ENCODE peak calls at places on chromosomes 4 and X, in six cellular contexts. S, C, K, H, M and A are unnamed samples.

GRCh38 chr4:87849612-87850011 is 16.8 kb downstream of the MEPE start:
- DNase-seq in S (no peak), C (no peak), K (no peak), H (peak; percentile 48), M (no peak), A (no peak)

GRCh38 chr4:79653871-79654270 is 245.8 kb upstream of the GK2 start:
- DNase-seq in S (no peak), C (no peak), K (no peak), H (no peak), M (no peak), A (no peak)

GRCh38 chrX:67612231-67612630 is 68.4 kb downstream of the AR start:
- DNase-seq in S (no peak), C (no peak), K (no peak), H (peak; percentile 69), M (no peak), A (no peak)

GRCh38 chr4:73705721-73706120 is 34.6 kb upstream of the CXCL8 start:
- DNase-seq in S (no peak), C (no peak), K (no peak), H (no peak), M (no peak), A (no peak)

GRCh38 chr4:101252721-101253120 is 94.6 kb downstream of the PPP3CA start:
- DNase-seq in S (no peak), C (no peak), K (no peak), H (peak; percentile 22), M (no peak), A (no peak)

GRCh38 chrX:13000311-13000811 is 25.5 kb downstream of the TMSB4X start:
- DNase-seq in S (no peak), C (no peak), K (no peak), H (no peak), M (peak; percentile 50), A (no peak)

GRCh38 chrX:9486786-9487185 is 21.9 kb downstream of the TBL1X start:
- DNase-seq in S (no peak), C (no peak), K (no peak), H (peak; percentile 26), M (no peak), A (no peak)

GRCh38 chr4:155828628-155829027 is 37.4 kb downstream of the ASIC5 start:
- DNase-seq in S (no peak), C (no peak), K (no peak), H (peak; percentile 73), M (no peak), A (no peak)

GRCh38 chrX:119236599-119237525 is 777 bp downstream of the PGRMC1 start:
- DNase-seq in S (peak; percentile 24), C (no peak), K (no peak), H (peak; percentile 82), M (peak; percentile 45), A (no peak)

GRCh38 chrX:55709735-55710134 is 7.8 kb upstream of the RRAGB start:
- DNase-seq in S (no peak), C (no peak), K (no peak), H (no peak), M (no peak), A (no peak)

GRCh38 chr4:1200425-1201035 is 28.1 kb upstream of the SPON2 start:
- DNase-seq in S (peak; percentile 70), C (no peak), K (no peak), H (peak; percentile 90), M (peak; percentile 58), A (no peak)

GRCh38 chrX:2325076-2325784 is 175.5 kb downstream of the DHRSX start:
- DNase-seq in S (peak; percentile 82), C (peak; percentile 56), K (no peak), H (peak; percentile 96), M (peak; percentile 55), A (peak; percentile 70)

GRCh38 chrX:131633285-131633917 is 89.5 kb downstream of the OR13H1 start:
- DNase-seq in S (no peak), C (no peak), K (no peak), H (peak; percentile 27), M (no peak), A (peak; percentile 13)

GRCh38 chrX:13489451-13489850 is 80.0 kb upstream of the EGFL6 start:
- DNase-seq in S (peak; percentile 50), C (no peak), K (no peak), H (peak; percentile 81), M (peak; percentile 62), A (no peak)

GRCh38 chr4:987689-988513 is 1.1 kb downstream of the IDUA start:
- DNase-seq in S (no peak), C (no peak), K (no peak), H (no peak), M (no peak), A (no peak)

GRCh38 chr4:20883231-20883630 is 183.0 kb downstream of the PACRGL start:
- DNase-seq in S (no peak), C (no peak), K (no peak), H (no peak), M (no peak), A (no peak)

GRCh38 chr4:102388636-102389035 is 43.4 kb upstream of the SLC39A8 start:
- DNase-seq in S (no peak), C (no peak), K (no peak), H (peak; percentile 64), M (no peak), A (no peak)

GRCh38 chr4:25347971-25348370 is 29.1 kb upstream of the ANAPC4 start:
- DNase-seq in S (no peak), C (no peak), K (no peak), H (no peak), M (no peak), A (no peak)

GRCh38 chr4:113347245-113347644 is 297.8 kb downstream of the ANK2 start:
- DNase-seq in S (no peak), C (no peak), K (no peak), H (peak; percentile 13), M (no peak), A (no peak)

GRCh38 chr4:103197765-103198110 is 405 bp downstream of the CENPE start:
- DNase-seq in S (no peak), C (no peak), K (no peak), H (no peak), M (no peak), A (no peak)

GRCh38 chrX:55710701-55711100 is 6.8 kb upstream of the RRAGB start:
- DNase-seq in S (no peak), C (no peak), K (no peak), H (peak; percentile 48), M (no peak), A (peak; percentile 17)

GRCh38 chr4:125303058-125303457 is 11.7 kb upstream of the FAT4 start:
- DNase-seq in S (no peak), C (no peak), K (no peak), H (peak; percentile 40), M (no peak), A (no peak)

GRCh38 chr4:8708401-8709021 is 115.9 kb downstream of the CPZ start:
- DNase-seq in S (no peak), C (peak; percentile 41), K (no peak), H (no peak), M (peak; percentile 43), A (no peak)

GRCh38 chr4:61246003-61246402 is 45.9 kb downstream of the ADGRL3 start:
- DNase-seq in S (no peak), C (no peak), K (no peak), H (no peak), M (no peak), A (no peak)

GRCh38 chrX:10011261-10011931 is 44.2 kb downstream of the CLDN34 start:
- DNase-seq in S (no peak), C (no peak), K (no peak), H (peak; percentile 59), M (no peak), A (no peak)

DNA sequence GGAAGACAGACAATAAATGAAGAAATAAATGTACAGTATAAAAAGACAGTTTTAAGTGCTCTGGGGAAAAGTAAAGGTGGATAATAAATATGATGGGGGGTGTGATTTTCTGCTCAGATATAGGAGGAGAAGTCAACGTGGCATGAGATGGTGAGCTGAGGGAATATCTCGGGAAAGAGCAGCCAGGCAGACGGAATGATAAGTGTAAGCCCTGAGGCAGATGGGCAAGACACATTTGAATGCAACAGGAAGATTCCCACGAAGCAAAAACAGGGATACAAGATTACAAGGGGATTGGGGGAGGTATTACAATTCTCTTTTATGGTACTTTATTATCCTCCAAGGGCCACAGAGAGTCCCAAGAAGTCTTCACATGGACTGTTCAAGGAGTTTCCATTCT is 11.1 kb downstream of the ANXA3 start:
- DNase-seq in S (no peak), C (no peak), K (no peak), H (no peak), M (no peak), A (no peak)
- H3K4me3 ChIP-seq in S (no peak overlapping the region), C (no peak overlapping the region), K (no peak overlapping the region), H (no peak overlapping the region), M (no peak overlapping the region), A (no peak overlapping the region)

DNA sequence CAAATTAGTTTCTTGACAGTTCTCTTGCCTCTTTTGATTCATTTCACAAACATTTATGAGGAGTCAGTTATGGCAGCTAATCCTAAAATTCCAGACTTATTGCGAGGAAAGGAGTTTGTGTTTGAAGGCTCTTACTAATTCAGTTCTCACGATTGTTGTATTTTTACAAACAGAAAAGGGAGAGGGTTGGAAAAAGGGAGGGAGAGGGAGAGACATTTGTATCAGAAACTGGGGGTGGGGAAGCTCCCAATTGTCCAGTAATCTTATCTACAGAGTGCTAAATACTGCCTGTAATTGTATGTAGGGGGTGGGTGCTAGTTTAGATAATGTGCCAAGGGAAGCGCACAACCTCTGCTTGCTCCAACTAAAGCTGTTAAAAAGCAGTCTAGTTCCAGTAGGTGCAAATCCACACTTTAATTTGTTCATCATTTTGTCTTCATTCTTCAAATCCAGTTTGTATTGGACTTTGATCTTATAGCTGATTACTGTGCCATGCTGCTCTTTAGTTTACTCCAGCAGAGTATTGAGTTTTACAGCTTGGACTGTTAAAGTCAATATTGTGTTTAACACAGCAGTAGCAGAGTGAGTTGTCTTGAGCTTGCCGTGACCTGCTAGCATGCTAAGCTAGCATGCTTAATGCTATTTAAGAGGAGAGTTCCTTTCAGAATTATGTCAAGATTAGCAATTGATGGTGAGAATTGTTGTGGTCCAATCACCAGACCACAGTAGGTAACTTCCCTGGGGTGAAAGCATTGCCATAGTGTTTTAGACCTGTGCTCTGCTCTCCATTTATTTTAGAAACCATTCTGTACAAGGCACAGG is 13.9 kb downstream of the FNIP2 start:
- DNase-seq in S (no peak), C (no peak), K (no peak), H (peak; percentile 68), M (no peak), A (no peak)
- H3K4me3 ChIP-seq in S (peak overlapping the region; percentile 5), C (no peak overlapping the region), K (no peak overlapping the region), H (no peak overlapping the region), M (no peak overlapping the region), A (peak overlapping the region; percentile 3)

GRCh38 chr4:41256131-41256739 is 493 bp upstream of the UCHL1 start:
- DNase-seq in S (no peak), C (no peak), K (no peak), H (peak; percentile 67), M (no peak), A (no peak)
- H3K4me3 ChIP-seq in S (peak overlapping the region; percentile 64), C (peak overlapping the region; percentile 61), K (no peak overlapping the region), H (peak overlapping the region; percentile 73), M (peak overlapping the region; percentile 56), A (peak overlapping the region; percentile 53)

GRCh38 chrX:30302957-30303356 is 6.2 kb downstream of the NR0B1 start:
- DNase-seq in S (peak; percentile 21), C (no peak), K (no peak), H (no peak), M (no peak), A (no peak)

GRCh38 chrX:30296408-30297254 is 12.6 kb downstream of the NR0B1 start:
- DNase-seq in S (no peak), C (no peak), K (no peak), H (no peak), M (no peak), A (no peak)

GRCh38 chrX:30301203-30301602 is 8.0 kb downstream of the NR0B1 start:
- DNase-seq in S (no peak), C (no peak), K (no peak), H (no peak), M (no peak), A (no peak)

GRCh38 chrX:30304866-30305265 is 4.3 kb downstream of the NR0B1 start:
- DNase-seq in S (no peak), C (no peak), K (no peak), H (no peak), M (no peak), A (no peak)

GRCh38 chrX:30301977-30302376 is 7.2 kb downstream of the NR0B1 start:
- DNase-seq in S (no peak), C (no peak), K (no peak), H (peak; percentile 30), M (no peak), A (no peak)
- H3K4me3 ChIP-seq in S (no peak overlapping the region), C (no peak overlapping the region), K (no peak overlapping the region), H (no peak overlapping the region), M (no peak overlapping the region), A (no peak overlapping the region)